ENCODE peak calls at places on chromosomes 13 and 19, in five cellular contexts. N is lung, G is RWPE2, D is adrenal gland, V is suprapubic skin. R is an unnamed sample.
A peak's percentile ranks its signal among the peaks of the same experiment; 100 is the strongest.

GRCh38 chr19:13094771-13095392 is 7.8 kb downstream of the LYL1 start:
- DNase-seq in N (no peak), G (no peak), D (no peak), V (no peak), R (no peak)

GRCh38 chr19:58091251-58091995 is 6.6 kb downstream of the ZSCAN18 start:
- DNase-seq in N (no peak), G (no peak), D (no peak), V (no peak), R (no peak)

GRCh38 chr19:38057954-38058690 is 151.1 kb downstream of the SIPA1L3 start:
- DNase-seq in G (no peak), D (no peak), V (no peak), N (peak; percentile 83), R (no peak)

GRCh38 chr19:38656171-38656981 is 8.9 kb downstream of the ACTN4 start:
- DNase-seq in G (no peak), V (no peak), N (no peak), D (peak; percentile 57), R (no peak)

GRCh38 chr19:9883764-9884163 is 48.6 kb downstream of the PIN1 start:
- DNase-seq in G (no peak), V (no peak), D (no peak), N (no peak), R (no peak)

GRCh38 chr19:7917292-7918061 is 2.7 kb upstream of the SNAPC2 start:
- DNase-seq in G (no peak), N (no peak), D (peak; percentile 63), V (no peak), R (peak; percentile 64)

GRCh38 chr19:55368701-55369563 is 1.3 kb downstream of the IL11 start:
- DNase-seq in G (peak; percentile 68), D (no peak), V (no peak), N (no peak), R (no peak)

GRCh38 chr19:33193864-33194362 is at the start of gene LRP3:
- DNase-seq in D (peak; percentile 60), G (no peak), V (no peak), N (no peak), R (no peak)

DNA sequence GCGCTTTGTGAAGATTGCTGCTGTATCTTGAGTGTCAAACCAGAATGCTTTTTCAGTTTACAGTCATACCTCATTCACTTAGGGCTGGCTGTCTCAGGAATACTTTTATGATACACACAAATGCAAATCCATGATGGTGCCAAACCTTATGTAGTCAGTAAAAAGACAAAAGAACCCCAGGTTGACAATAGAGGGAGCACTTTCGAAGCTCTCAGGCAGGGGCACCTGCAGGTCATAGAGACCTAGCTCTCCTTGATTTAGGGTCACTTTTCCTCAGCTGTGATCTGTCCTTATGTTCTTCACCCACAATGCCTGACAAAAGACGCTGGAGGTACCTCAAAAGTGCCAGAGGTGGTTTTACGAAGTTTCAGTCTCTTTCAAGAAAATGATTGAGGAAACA is 172.2 kb downstream of the DNAJC15 start:
- DNase-seq in N (no peak), G (no peak), V (no peak), D (no peak), R (peak; percentile 21)
- H3K4me3 ChIP-seq in N (no peak overlapping the region), G (no peak overlapping the region), V (no peak overlapping the region), D (no peak overlapping the region), R (no peak overlapping the region)

DNA sequence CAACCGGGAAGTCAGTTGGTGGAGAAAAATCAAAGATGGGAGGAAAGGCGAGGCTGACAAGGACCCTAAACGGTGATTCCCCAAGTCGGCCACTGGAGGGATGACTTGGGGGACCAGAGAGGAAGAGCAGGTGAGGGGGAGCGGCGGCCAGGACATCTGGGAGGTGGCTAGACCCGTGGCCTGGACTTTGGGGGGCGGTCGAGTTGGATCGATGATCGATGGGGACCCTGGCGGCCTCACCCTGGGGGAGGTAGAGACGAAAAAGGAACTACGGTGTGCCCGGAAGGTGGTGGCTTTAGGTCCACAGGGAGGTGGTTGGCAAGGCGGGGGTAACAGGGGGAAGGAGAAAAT is 7.6 kb upstream of the CIRBP start:
- DNase-seq in V (no peak), G (no peak), N (no peak), D (no peak), R (no peak)
- TF ChIP-seq CTCF in V (no peak), G (no peak), N (no peak), D (peak; percentile 34), R (peak; percentile 29)

GRCh38 chr19:36891768-36892357 is 24.2 kb downstream of the ZNF829 start:
- DNase-seq in V (no peak), G (no peak), D (no peak), N (no peak), R (no peak)

GRCh38 chr19:36898422-36898821 is 17.7 kb downstream of the ZNF829 start:
- DNase-seq in G (no peak), V (no peak), D (no peak), N (no peak), R (no peak)

GRCh38 chr19:36894849-36895383 is 21.2 kb downstream of the ZNF829 start:
- DNase-seq in D (no peak), N (no peak), G (no peak), V (no peak), R (no peak)
- H3K4me3 ChIP-seq in D (no peak overlapping the region), N (no peak overlapping the region), G (no peak overlapping the region), V (no peak overlapping the region), R (no peak overlapping the region)

DNA sequence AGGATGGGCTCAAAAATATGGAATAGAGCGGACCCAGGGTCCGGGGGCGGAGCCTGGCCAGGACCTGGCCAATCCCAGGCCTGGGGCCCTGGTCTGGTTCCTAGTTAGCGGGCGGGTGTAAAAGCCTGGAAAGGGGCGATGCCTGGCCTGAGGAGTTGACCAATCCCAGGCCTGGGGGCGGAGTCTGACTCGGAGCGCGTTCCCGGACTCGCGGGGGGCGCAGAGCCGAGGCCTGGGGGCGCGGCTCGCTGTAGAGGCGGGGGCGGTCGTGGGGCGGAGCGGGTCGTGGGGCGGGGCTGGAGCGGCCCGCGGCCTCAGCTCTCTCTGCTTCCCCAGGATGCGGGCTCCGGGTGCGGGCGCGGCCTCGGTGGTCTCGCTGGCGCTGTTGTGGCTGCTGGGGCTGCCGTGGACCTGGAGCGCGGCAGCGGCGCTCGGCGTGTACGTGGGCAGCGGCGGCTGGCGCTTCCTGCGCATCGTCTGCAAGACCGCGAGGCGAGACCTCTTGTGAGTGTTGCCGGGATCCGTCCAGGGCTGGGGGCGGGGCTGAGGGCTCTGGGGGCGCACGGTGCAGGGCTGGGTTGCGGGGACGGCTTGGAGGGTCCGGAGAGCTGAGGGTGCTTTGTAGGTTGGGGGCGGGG is at the start of gene SLC27A1:
- DNase-seq in N (peak; percentile 98), V (peak; percentile 99), D (peak; percentile 100), G (peak; percentile 99), R (peak; percentile 97)
- TF ChIP-seq CTCF in N (no peak), V (no peak), D (no peak), G (no peak), R (no peak)

DNA sequence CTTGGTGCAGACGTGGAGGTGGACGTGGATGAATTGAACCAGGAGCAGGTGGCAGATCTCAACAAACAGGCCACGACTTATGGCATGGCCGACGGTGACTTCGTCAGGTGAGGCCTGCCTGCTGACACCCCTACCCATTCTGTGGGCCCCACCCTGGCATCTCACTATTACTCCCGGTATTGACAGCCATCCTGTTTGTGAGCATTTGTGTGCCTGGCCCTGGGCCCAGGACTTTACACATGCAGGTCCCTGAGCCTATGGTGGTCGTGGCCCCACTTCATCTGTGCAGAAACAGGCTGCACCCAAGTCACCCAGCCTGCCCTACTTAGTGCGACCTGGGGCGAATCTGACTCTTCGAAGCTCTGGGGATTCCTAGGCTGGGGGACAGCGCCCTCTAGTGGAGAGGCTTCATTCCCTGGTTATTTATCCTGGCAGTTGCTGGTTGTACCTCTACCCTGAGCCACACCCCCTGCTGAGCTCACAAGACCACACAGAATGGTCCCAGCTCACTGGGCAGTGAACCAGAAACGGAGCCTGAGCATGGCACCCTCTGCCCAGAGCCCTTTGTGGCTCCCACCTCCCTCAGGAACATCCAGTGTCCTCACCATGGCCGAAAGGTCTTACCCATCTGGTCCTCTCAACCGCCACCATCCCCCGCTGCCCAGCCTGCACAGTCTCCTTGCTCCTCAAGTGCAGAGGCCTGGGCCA is 16.9 kb downstream of the ZNF296 start:
- DNase-seq in N (peak; percentile 79), D (peak; percentile 88), V (no peak), G (no peak), R (peak; percentile 91)
- H3K4me3 ChIP-seq in N (no peak overlapping the region), D (no peak overlapping the region), V (no peak overlapping the region), G (no peak overlapping the region), R (no peak overlapping the region)

DNA sequence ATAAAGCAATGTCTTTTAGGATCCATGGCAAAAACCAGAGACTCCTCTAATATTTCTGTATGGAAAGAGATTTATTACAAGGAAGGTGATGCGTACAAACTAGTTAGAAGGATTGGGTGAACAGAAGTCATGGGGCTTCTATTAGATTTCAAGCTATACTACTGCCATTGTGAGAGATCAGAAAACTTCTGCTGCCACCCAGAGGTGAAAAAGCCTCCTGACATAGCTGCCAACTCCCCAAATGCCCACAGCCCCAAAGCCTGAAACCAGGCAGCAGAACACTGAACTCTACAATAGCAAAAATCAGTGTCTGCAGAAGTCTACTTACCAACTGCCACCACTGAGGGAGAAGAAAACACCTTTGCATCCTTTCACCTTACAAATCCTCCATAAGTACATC is 379.0 kb upstream of the MIR17HG start:
- DNase-seq in V (no peak), D (no peak), G (no peak), N (no peak), R (peak; percentile 10)
- TF ChIP-seq CTCF in V (no peak), D (no peak), G (peak; percentile 55), N (no peak), R (peak; percentile 30)

DNA sequence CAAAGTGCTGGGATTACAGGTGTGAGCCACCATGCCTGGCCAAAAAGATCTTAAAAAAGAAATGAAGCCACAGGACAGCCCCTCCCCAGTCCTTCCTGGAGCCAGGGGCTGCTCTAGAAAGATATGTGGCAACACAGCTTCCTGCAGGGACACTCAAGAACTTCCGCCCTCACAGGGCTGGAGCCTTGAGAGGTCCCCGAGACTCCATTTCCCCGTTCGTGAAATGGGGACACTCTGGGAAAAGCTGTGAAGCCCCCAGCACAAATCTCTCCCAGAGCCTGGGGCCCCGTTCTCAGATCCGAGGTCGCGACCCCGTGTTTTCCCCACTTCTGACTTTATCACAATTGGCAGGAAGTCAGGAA is 2.5 kb upstream of the GPX4 start:
- DNase-seq in V (no peak), N (peak; percentile 72), G (no peak), D (peak; percentile 65), R (peak; percentile 63)
- H3K4me3 ChIP-seq in V (peak overlapping the region; percentile 12), N (no peak overlapping the region), G (no peak overlapping the region), D (no peak overlapping the region), R (peak overlapping the region; percentile 1)

GRCh38 chr13:41428155-41428554 is 29.2 kb upstream of the RGCC start:
- DNase-seq in D (no peak), G (no peak), N (no peak), V (no peak), R (no peak)
- TF ChIP-seq CTCF in D (peak; percentile 18), G (peak; percentile 28), N (peak; percentile 1), V (no peak), R (no peak)

GRCh38 chr19:44984005-44984404 is 17.3 kb upstream of the RELB start:
- DNase-seq in N (no peak), V (no peak), G (no peak), D (no peak), R (no peak)
- H3K4me3 ChIP-seq in N (no peak overlapping the region), V (no peak overlapping the region), G (no peak overlapping the region), D (no peak overlapping the region), R (no peak overlapping the region)

GRCh38 chr13:113951246-113951999 is 22.5 kb downstream of the C13orf46 start:
- DNase-seq in D (peak; percentile 91), N (peak; percentile 88), G (no peak), V (peak; percentile 90), R (peak; percentile 82)
- TF ChIP-seq CTCF in D (peak; percentile 94), N (peak; percentile 72), G (peak; percentile 91), V (peak; percentile 79), R (peak; percentile 82)

R was measured in GM12865.